ENCODE peak calls at places on chromosomes 12 and 14, in nine cellular contexts. S is tibial nerve, I is stomach, D is GM12878, O is ovary, W is A549, Y is H1, X is K562, T is suprapubic skin. L is an unnamed sample.

GRCh38 chr14:38522724-38523123 is 266.8 kb upstream of the CLEC14A start:
- DNase-seq in S (no peak), I (no peak), D (no peak), O (no peak), W (no peak), Y (no peak), X (no peak), T (no peak), L (no peak)

GRCh38 chr12:130013771-130014484 is 110.1 kb upstream of the TMEM132D start:
- DNase-seq in S (no peak), I (peak), D (no peak), O (no peak), W (peak), Y (peak), X (peak), T (no peak), L (peak)

GRCh38 chr12:122067966-122068365 is 10.6 kb upstream of the MLXIP start:
- DNase-seq in S (peak), I (peak), D (peak), O (peak), W (no peak), Y (no peak), X (no peak), T (no peak), L (peak)

GRCh38 chr14:102554835-102555819 is 37.3 kb upstream of the RCOR1 start:
- DNase-seq in S (no peak), I (peak), D (no peak), O (no peak), W (no peak), Y (peak), X (no peak), T (no peak), L (peak)

GRCh38 chr12:499837-500458 is 40.2 kb downstream of the B4GALNT3 start:
- DNase-seq in S (no peak), I (peak), D (no peak), O (no peak), W (no peak), Y (no peak), X (no peak), T (no peak), L (no peak)

GRCh38 chr12:124995200-124995961 is 1.9 kb downstream of the BRI3BP start:
- DNase-seq in S (no peak), I (no peak), D (peak), O (no peak), W (no peak), Y (no peak), X (peak), T (no peak), L (peak)

GRCh38 chr12:69024907-69025306 is 91.9 kb upstream of the CPM start:
- DNase-seq in S (no peak), I (no peak), D (no peak), O (no peak), W (no peak), Y (no peak), X (no peak), T (no peak), L (no peak)

GRCh38 chr12:24596768-24597388 is 352.0 kb downstream of the BCAT1 start:
- DNase-seq in S (no peak), I (no peak), D (no peak), O (no peak), W (peak), Y (no peak), X (peak), T (no peak), L (no peak)

GRCh38 chr12:122393822-122394221 is 28.6 kb downstream of the CLIP1 start:
- DNase-seq in S (no peak), I (no peak), D (no peak), O (no peak), W (no peak), Y (no peak), X (no peak), T (no peak), L (no peak)

GRCh38 chr12:76037130-76038105 is 5.8 kb upstream of the PHLDA1 start:
- DNase-seq in S (no peak), I (no peak), D (peak), O (peak), W (peak), Y (no peak), X (peak), T (no peak), L (no peak)

GRCh38 chr12:50103767-50104321 is at the start of gene GPD1:
- DNase-seq in S (peak), I (peak), D (no peak), O (peak), W (no peak), Y (peak), X (peak), T (no peak), L (peak)

GRCh38 chr14:74459289-74459946 is 33.4 kb upstream of the SYNDIG1L start:
- DNase-seq in S (no peak), I (no peak), D (no peak), O (no peak), W (peak), Y (peak), X (peak), T (no peak), L (no peak)

GRCh38 chr14:26255213-26255612 is 342.6 kb downstream of the NOVA1 start:
- DNase-seq in S (no peak), I (no peak), D (no peak), O (no peak), W (peak), Y (no peak), X (peak), T (no peak), L (no peak)

GRCh38 chr14:52052289-52052943 is 16.4 kb downstream of the NID2 start:
- DNase-seq in S (no peak), I (no peak), D (no peak), O (peak), W (no peak), Y (no peak), X (no peak), T (no peak), L (no peak)

GRCh38 chr12:68121143-68121542 is 38.4 kb downstream of the IFNG start:
- DNase-seq in S (no peak), I (no peak), D (no peak), O (no peak), W (no peak), Y (no peak), X (no peak), T (no peak), L (no peak)

GRCh38 chr12:74021937-74022336 is 515.7 kb upstream of the ATXN7L3B start:
- DNase-seq in S (no peak), I (peak), D (no peak), O (peak), W (peak), Y (peak), X (peak), T (no peak), L (peak)

GRCh38 chr12:16358896-16359295 is 11.5 kb downstream of the MGST1 start:
- DNase-seq in S (no peak), I (no peak), D (no peak), O (no peak), W (no peak), Y (no peak), X (no peak), T (no peak), L (no peak)

GRCh38 chr12:82470906-82471512 is 112.7 kb downstream of the METTL25 start:
- DNase-seq in S (no peak), I (no peak), D (no peak), O (no peak), W (no peak), Y (no peak), X (no peak), T (no peak), L (no peak)

GRCh38 chr14:32109676-32110075 is 32.6 kb downstream of the ARHGAP5 start:
- DNase-seq in S (no peak), I (no peak), D (no peak), O (no peak), W (no peak), Y (no peak), X (no peak), T (no peak), L (no peak)

GRCh38 chr12:124828264-124829007 is 35.2 kb downstream of the SCARB1 start:
- DNase-seq in S (no peak), I (peak), D (no peak), O (no peak), W (peak), Y (no peak), X (no peak), T (no peak), L (peak)

GRCh38 chr12:55068416-55069010 is 48.7 kb downstream of the NEUROD4 start:
- DNase-seq in S (no peak), I (no peak), D (no peak), O (no peak), W (peak), Y (no peak), X (peak), T (no peak), L (no peak)

GRCh38 chr12:22334696-22335290 is at the start of gene ST8SIA1:
- DNase-seq in S (peak), I (peak), D (no peak), O (peak), W (no peak), Y (peak), X (no peak), T (peak), L (peak)

GRCh38 chr14:75452900-75453816 is 25.3 kb downstream of the JDP2 start:
- DNase-seq in S (peak), I (no peak), D (no peak), O (peak), W (peak), Y (peak), X (no peak), T (no peak), L (peak)

GRCh38 chr12:104480826-104481457 is 24.2 kb downstream of the CHST11 start:
- DNase-seq in S (no peak), I (peak), D (no peak), O (no peak), W (no peak), Y (no peak), X (no peak), T (no peak), L (peak)

GRCh38 chr12:15088115-15088514 is 115.3 kb downstream of the PDE6H start:
- DNase-seq in S (no peak), I (no peak), D (no peak), O (no peak), W (no peak), Y (no peak), X (no peak), T (no peak), L (no peak)

GRCh38 chr12:116459921-116460666 is 99.1 kb upstream of the MAP1LC3B2 start:
- DNase-seq in S (no peak), I (no peak), D (no peak), O (no peak), W (no peak), Y (no peak), X (no peak), T (no peak), L (peak)

GRCh38 chr12:13102481-13103195 is 829 bp downstream of the GSG1 start:
- DNase-seq in S (no peak), I (no peak), D (no peak), O (no peak), W (no peak), Y (no peak), X (no peak), T (no peak), L (no peak)

GRCh38 chr12:93361159-93361919 is 16.4 kb upstream of the NUDT4 start:
- DNase-seq in S (no peak), I (no peak), D (no peak), O (no peak), W (no peak), Y (no peak), X (no peak), T (no peak), L (no peak)

GRCh38 chr14:63770187-63770807 is 42.4 kb upstream of the SGPP1 start:
- DNase-seq in S (no peak), I (peak), D (no peak), O (peak), W (peak), Y (no peak), X (no peak), T (no peak), L (peak)

GRCh38 chr12:101414533-101415119 is 7.1 kb upstream of the ARL1 start:
- DNase-seq in S (no peak), I (no peak), D (peak), O (peak), W (peak), Y (no peak), X (peak), T (no peak), L (peak)
- TF ChIP-seq EP300 in S (no peak), I (no peak), D (no peak), O (no peak), W (no peak), Y (no peak), X (no peak), T (no peak), L (no peak)

GRCh38 chr12:6954754-6955461 is 3.8 kb downstream of the PTPN6 start:
- DNase-seq in S (no peak), I (no peak), D (no peak), O (no peak), W (no peak), Y (no peak), X (no peak), T (peak), L (no peak)

GRCh38 chr12:6954316-6954710 is 3.2 kb downstream of the PTPN6 start:
- DNase-seq in S (no peak), I (no peak), D (no peak), O (no peak), W (no peak), Y (no peak), X (no peak), T (no peak), L (no peak)

GRCh38 chr12:6952860-6953416 is 1.8 kb downstream of the PTPN6 start:
- DNase-seq in S (no peak), I (no peak), D (no peak), O (no peak), W (no peak), Y (no peak), X (no peak), T (no peak), L (no peak)

GRCh38 chr12:6952121-6952859 is 1.1 kb downstream of the PTPN6 start:
- DNase-seq in S (no peak), I (no peak), D (no peak), O (no peak), W (no peak), Y (no peak), X (no peak), T (peak), L (no peak)

DNA sequence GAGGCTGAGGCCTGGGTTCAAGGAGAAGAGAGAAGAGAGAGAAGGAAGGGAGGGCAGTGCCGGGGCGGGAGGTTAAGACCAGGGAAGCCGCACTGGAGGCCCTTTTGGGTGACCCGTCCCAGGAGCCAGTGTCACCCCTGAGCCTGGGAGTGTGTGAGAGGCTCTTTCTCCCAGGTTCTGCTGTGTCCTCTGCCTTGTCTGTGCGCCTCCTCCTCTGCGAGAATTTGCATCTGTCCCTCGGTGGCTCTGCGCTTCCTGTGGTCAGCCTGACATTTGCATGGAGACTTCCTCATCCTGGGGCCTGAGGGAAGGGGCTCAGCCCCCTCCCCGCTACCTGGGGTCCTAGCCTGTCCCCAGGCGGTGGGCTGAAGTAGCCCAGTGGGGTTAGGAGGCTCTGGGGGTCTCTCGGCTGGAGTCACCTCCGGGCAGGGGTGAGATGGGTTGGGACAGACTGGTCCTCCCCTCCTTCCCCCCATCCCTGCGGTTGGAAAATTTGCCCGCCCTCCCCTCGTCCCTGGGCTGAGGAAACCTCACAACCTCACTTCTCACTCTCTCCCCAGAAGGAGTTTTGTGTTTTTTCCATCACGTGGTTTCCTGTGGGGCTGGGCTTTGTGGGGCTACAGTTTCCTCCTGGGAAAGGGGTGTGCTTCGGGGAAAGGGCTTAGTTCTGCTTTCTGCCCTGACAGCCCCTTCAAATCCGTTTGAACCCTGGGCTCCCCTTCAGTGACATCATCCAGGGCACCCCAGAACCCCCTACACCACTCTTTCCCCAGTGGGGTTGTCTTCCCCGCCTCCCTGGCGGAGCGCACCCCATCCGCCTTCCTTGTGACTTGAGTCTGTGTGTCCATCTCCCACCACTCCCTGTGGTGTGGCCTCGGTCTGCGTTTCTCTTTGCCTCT is 2.5 kb downstream of the PTPN6 start:
- DNase-seq in S (no peak), I (peak), D (peak), O (no peak), W (no peak), Y (no peak), X (no peak), T (peak), L (peak)
- H3K4me3 ChIP-seq in S (no peak), I (peak), D (peak), O (no peak), W (no peak), Y (no peak), X (no peak), T (peak), L (peak)

GRCh38 chr14:100012928-100013327 is 52.3 kb upstream of the EVL start:
- DNase-seq in S (no peak), I (no peak), D (no peak), O (no peak), W (no peak), Y (no peak), X (no peak), T (no peak), L (no peak)

GRCh38 chr14:100012478-100012925 is 52.7 kb upstream of the EVL start:
- DNase-seq in S (no peak), I (no peak), D (peak), O (no peak), W (no peak), Y (no peak), X (no peak), T (no peak), L (no peak)

GRCh38 chr14:100015251-100015655 is 50.0 kb upstream of the EVL start:
- DNase-seq in S (no peak), I (no peak), D (peak), O (no peak), W (no peak), Y (no peak), X (peak), T (no peak), L (no peak)

GRCh38 chr14:100010679-100011078 is 54.5 kb upstream of the EVL start:
- DNase-seq in S (no peak), I (no peak), D (no peak), O (no peak), W (no peak), Y (no peak), X (no peak), T (no peak), L (no peak)

GRCh38 chr14:100011568-100012325 is 53.5 kb upstream of the EVL start:
- DNase-seq in S (no peak), I (no peak), D (no peak), O (no peak), W (no peak), Y (no peak), X (no peak), T (no peak), L (no peak)
- TF ChIP-seq CTCF in S (no peak), I (no peak), D (no peak), O (no peak), W (no peak), Y (no peak), X (no peak), T (no peak), L (no peak)

DNA sequence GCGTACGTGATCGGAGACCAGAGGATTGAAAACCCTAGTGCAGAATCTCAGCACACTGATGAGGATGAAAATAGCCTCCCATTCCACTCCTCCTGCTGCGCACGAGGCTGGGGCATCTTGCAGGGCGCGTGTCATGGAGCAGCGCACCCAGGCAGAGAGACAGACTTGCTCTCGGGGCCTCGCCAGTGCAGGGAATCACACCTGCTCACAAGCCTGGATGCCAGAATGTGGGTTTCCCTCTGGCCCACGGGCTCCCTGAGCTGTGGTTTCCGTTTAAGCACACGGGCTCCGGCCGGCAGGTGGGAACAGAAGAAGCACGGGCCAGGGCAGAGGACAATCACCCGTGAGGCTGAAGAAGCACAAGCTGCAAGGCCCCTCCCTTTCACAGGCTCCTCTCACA is 2.0 kb downstream of the FGF6 start:
- DNase-seq in S (no peak), I (no peak), D (no peak), O (no peak), W (no peak), Y (peak), X (no peak), T (no peak), L (no peak)
- TF ChIP-seq EP300 in S (no peak), I (no peak), D (no peak), O (no peak), W (no peak), Y (no peak), X (no peak), T (no peak), L (no peak)

GRCh38 chr12:133061954-133062353 is 18.8 kb upstream of the ZNF140 start:
- DNase-seq in S (no peak), I (no peak), D (no peak), O (no peak), W (no peak), Y (no peak), X (no peak), T (no peak), L (no peak)
- H3K4me3 ChIP-seq in S (no peak), I (no peak), D (no peak), O (no peak), W (no peak), Y (no peak), X (no peak), T (no peak), L (no peak)

GRCh38 chr12:132489602-132490239 is at the start of gene FBRSL1:
- DNase-seq in S (peak), I (peak), D (no peak), O (peak), W (peak), Y (peak), X (peak), T (peak), L (peak)
- TF ChIP-seq CTCF in S (no peak), I (no peak), D (no peak), O (no peak), W (peak), Y (no peak), X (no peak), T (no peak), L (no peak)

DNA sequence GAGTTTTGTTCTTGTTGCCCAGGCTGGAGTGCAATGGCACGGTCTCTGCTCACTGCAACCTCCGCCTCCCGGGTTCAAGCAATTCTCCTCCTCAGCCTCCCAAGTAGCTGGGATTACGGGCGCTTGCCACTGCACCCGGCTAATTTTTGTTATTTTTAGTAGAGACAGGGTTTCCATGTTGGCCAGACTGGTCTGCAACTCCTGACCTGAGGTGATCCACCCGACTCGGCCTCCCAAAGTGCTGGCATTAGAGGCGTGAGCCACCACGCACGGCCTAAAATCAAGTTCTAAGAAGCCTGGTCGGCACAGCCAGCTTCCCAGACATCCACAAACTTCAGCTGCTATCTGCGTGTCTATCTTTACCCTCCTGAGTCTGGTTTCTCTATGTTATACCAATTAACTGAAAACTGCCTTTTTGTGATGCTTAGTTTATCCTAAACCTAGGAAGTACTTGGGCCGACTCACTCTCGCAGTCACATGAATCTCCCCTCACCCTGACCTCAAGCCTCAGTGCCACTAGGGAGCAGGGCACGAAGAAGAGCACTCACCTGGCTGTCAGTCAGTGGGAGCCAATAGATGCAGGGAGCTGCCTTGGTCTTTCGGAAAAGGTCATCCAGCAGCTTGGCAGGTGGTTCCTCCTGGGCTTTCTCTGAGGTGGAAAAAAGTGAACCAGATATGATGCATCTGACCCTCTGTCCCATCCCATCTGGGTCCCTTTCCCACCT is 3.4 kb upstream of the CDH24 start:
- DNase-seq in S (no peak), I (no peak), D (no peak), O (no peak), W (no peak), Y (no peak), X (no peak), T (no peak), L (no peak)
- TF ChIP-seq EP300 in S (no peak), I (no peak), D (no peak), O (no peak), W (no peak), Y (no peak), X (no peak), T (no peak), L (no peak)

L was measured in transverse colon.